ENCODE peak calls at places on chromosomes 12 and 14, in seven cellular contexts. Z is pancreas; O is CD8-positive, alpha-beta T cell; Q is A549; X is GM23248; D is ovary; V is CD4-positive, alpha-beta memory T cell. K is an unnamed sample.

GRCh38 chr14:34361504-34362011 is 100.5 kb downstream of the SPTSSA start:
- DNase-seq in Z (no peak), D (peak; percentile 11), V (no peak), X (peak; percentile 70), Q (no peak), O (no peak), K (no peak)

GRCh38 chr12:2163172-2163927 is 110.6 kb downstream of the CACNA1C start:
- DNase-seq in Z (peak; percentile 44), Q (no peak), X (peak; percentile 96), O (no peak), V (no peak), D (peak; percentile 91), K (no peak)

GRCh38 chr12:20309504-20310148 is 58.7 kb upstream of the PDE3A start:
- DNase-seq in Z (no peak), X (no peak), O (no peak), Q (no peak), D (no peak), V (no peak), K (no peak)

GRCh38 chr14:72904840-72905561 is 11.1 kb upstream of the DPF3 start:
- DNase-seq in X (peak; percentile 89), V (peak; percentile 65), O (peak; percentile 76), D (peak; percentile 66), Z (no peak), Q (peak; percentile 69), K (no peak)

GRCh38 chr12:81797100-81797499 is 38.0 kb upstream of the PPFIA2 start:
- DNase-seq in X (peak; percentile 41), V (no peak), D (no peak), Z (no peak), Q (peak; percentile 29), O (no peak), K (no peak)

GRCh38 chr14:105315211-105315721 is 718 bp downstream of the PACS2 start:
- DNase-seq in D (peak; percentile 21), X (peak; percentile 50), Q (peak; percentile 35), V (peak; percentile 78), Z (peak; percentile 83), O (peak; percentile 72), K (no peak)

GRCh38 chr14:90375934-90376333 is 20.9 kb upstream of the CALM1 start:
- DNase-seq in V (no peak), Z (no peak), X (no peak), D (no peak), O (no peak), Q (no peak), K (no peak)

GRCh38 chr14:53032161-53032803 is 81.4 kb upstream of the FERMT2 start:
- DNase-seq in Z (no peak), O (no peak), V (no peak), Q (peak; percentile 10), D (no peak), X (peak; percentile 92), K (no peak)

GRCh38 chr14:29370024-29370423 is 557.6 kb downstream of the PRKD1 start:
- DNase-seq in D (no peak), O (no peak), X (no peak), Z (no peak), Q (no peak), V (no peak), K (no peak)

GRCh38 chr12:70648831-70649230 is 11.6 kb upstream of the PTPRB start:
- DNase-seq in Q (no peak), O (no peak), V (no peak), X (peak; percentile 86), Z (no peak), D (no peak), K (no peak)

GRCh38 chr14:25431211-25432076 is 381.5 kb upstream of the STXBP6 start:
- DNase-seq in X (peak; percentile 14), Z (no peak), V (no peak), Q (peak; percentile 50), D (no peak), O (no peak), K (no peak)

GRCh38 chr12:52243774-52244614 is 11.0 kb downstream of the KRT7 start:
- DNase-seq in Q (peak; percentile 92), Z (peak; percentile 95), V (peak; percentile 62), D (peak; percentile 56), O (peak; percentile 60), X (peak; percentile 95), K (peak; percentile 37)

GRCh38 chr12:13376627-13377373 is 180.3 kb downstream of the EMP1 start:
- DNase-seq in Z (no peak), O (no peak), D (no peak), V (no peak), Q (peak; percentile 72), X (no peak), K (no peak)
- H3K4me1 ChIP-seq in Z (no peaks in the 10 kb centered on the region), O (no peaks in the 10 kb centered on the region), D (no peaks in the 10 kb centered on the region), V (no peaks in the 10 kb centered on the region), Q (peaks cover 24% of the 10 kb centered on the region), X (no peaks in the 10 kb centered on the region), K (no peaks in the 10 kb centered on the region)

GRCh38 chr14:100292301-100292775 is 13.9 kb downstream of the SLC25A29 start:
- DNase-seq in Q (no peak), X (no peak), D (no peak), Z (peak; percentile 79), V (no peak), O (no peak), K (no peak)
- H3K4me1 ChIP-seq in Q (no peaks in the 10 kb centered on the region), X (peaks cover 11% of the 10 kb centered on the region), D (peaks cover 9% of the 10 kb centered on the region), Z (peaks cover 5% of the 10 kb centered on the region), V (no peaks in the 10 kb centered on the region), O (no peaks in the 10 kb centered on the region), K (peaks cover 29% of the 10 kb centered on the region)

GRCh38 chr14:64734990-64735389 is 30.8 kb downstream of the PLEKHG3 start:
- DNase-seq in V (no peak), O (no peak), D (no peak), Q (no peak), Z (no peak), X (no peak), K (no peak)

GRCh38 chr14:64732066-64732465 is 27.8 kb downstream of the PLEKHG3 start:
- DNase-seq in D (no peak), X (no peak), Z (no peak), V (no peak), O (no peak), Q (no peak), K (no peak)

GRCh38 chr14:64732536-64733120 is 28.4 kb downstream of the PLEKHG3 start:
- DNase-seq in O (no peak), Q (no peak), X (no peak), Z (no peak), V (no peak), D (no peak), K (no peak)

GRCh38 chr14:64733321-64733720 is 29.1 kb downstream of the PLEKHG3 start:
- DNase-seq in X (no peak), V (no peak), D (no peak), O (no peak), Z (no peak), Q (no peak), K (no peak)

DNA sequence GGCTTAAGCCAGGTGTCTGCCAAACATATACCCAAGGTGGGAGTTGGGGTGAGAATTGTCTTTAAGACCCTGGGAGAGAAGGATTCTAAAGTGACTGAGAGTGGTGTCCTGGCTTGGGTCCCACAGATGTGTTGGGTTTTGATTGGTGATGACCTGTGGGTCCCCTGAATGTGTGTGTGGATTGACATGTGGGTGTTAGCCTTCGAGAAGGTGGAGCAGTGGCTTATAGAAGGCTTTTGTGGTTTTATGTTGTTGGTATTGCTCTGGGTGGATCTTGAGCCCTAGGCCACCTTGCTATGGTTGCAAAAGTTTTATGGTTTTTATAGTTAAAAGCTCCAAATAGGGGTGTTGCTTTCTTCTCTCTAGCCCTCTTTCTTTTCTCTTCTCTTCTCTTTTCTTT is 29.7 kb downstream of the PLEKHG3 start:
- DNase-seq in O (no peak), X (no peak), V (no peak), D (no peak), Z (no peak), Q (no peak), K (no peak)
- H3K4me1 ChIP-seq in O (no peaks in the 10 kb centered on the region), X (no peaks in the 10 kb centered on the region), V (peaks cover 76% of the 10 kb centered on the region), D (no peaks in the 10 kb centered on the region), Z (peaks cover 18% of the 10 kb centered on the region), Q (peaks cover 21% of the 10 kb centered on the region), K (peaks cover 19% of the 10 kb centered on the region)

DNA sequence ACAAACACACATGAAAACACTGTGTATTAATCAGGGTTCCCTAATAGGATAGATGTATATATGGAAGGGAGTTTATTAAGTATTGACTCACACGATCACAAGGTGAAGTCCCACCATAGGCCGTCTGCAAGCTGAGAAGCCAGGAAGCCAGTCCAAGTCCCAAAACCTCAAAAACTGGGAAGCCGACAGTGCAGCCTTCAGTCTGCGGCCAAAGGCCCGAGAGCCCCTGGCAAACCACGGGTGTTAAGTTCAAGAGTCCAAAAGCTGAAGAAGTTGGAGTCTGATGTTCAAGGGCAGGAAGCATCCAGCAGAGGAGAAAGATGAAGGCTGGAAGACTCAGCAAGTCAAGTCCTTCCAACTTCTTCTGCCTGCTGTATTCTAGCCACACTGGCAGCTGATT is 1085.0 kb upstream of the TMEM132C start:
- DNase-seq in V (no peak), D (no peak), Q (no peak), X (no peak), O (no peak), Z (no peak), K (no peak)
- H3K4me1 ChIP-seq in V (no peaks in the 10 kb centered on the region), D (no peaks in the 10 kb centered on the region), Q (no peaks in the 10 kb centered on the region), X (peaks cover 8% of the 10 kb centered on the region), O (no peaks in the 10 kb centered on the region), Z (no peaks in the 10 kb centered on the region), K (no peaks in the 10 kb centered on the region)

GRCh38 chr14:96801931-96802330 is 4.7 kb downstream of the VRK1 start:
- DNase-seq in Z (no peak), X (no peak), O (no peak), Q (no peak), D (no peak), V (no peak), K (no peak)

GRCh38 chr14:96805906-96806305 is 8.7 kb downstream of the VRK1 start:
- DNase-seq in D (no peak), Q (no peak), X (no peak), V (no peak), Z (no peak), O (no peak), K (no peak)

GRCh38 chr14:96804821-96805374 is 7.7 kb downstream of the VRK1 start:
- DNase-seq in X (no peak), V (no peak), O (no peak), Z (no peak), D (no peak), Q (no peak), K (no peak)

GRCh38 chr14:96803958-96804357 is 6.8 kb downstream of the VRK1 start:
- DNase-seq in D (no peak), X (no peak), V (no peak), Z (no peak), O (no peak), Q (no peak), K (no peak)

DNA sequence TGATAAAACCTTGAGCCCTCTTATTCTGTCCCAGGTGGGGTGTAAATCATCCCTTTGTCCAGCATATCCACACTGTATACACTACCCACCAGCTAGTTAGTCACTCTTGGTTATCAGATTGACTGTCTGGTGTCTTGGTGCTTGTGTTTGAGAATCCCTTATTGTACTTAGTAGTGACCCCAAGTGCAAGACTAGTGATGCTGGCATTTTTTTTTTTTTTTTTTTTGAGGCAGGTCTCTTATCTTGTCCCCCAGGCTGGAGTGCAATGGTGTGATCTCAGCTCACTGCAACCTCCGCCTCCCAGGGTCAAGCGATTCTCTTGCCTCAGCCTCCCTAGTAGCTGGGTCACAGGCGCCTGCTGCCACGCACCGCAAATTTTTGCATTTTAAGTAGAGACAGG is 5.8 kb downstream of the VRK1 start:
- DNase-seq in Z (no peak), X (no peak), O (no peak), V (no peak), Q (no peak), D (no peak), K (no peak)
- H3K4me1 ChIP-seq in Z (no peaks in the 10 kb centered on the region), X (peaks cover 7% of the 10 kb centered on the region), O (peaks cover 11% of the 10 kb centered on the region), V (peaks cover 26% of the 10 kb centered on the region), Q (peaks cover 18% of the 10 kb centered on the region), D (peaks cover 3% of the 10 kb centered on the region), K (peaks cover 9% of the 10 kb centered on the region)

GRCh38 chr12:57897296-57897974 is 43.9 kb upstream of the ATP23 start:
- DNase-seq in Q (no peak), X (no peak), D (no peak), Z (peak; percentile 43), V (peak; percentile 24), O (no peak), K (no peak)
- H3K4me1 ChIP-seq in Q (peaks cover 49% of the 10 kb centered on the region), X (peaks cover 59% of the 10 kb centered on the region), D (peaks cover 39% of the 10 kb centered on the region), Z (peaks cover 4% of the 10 kb centered on the region), V (peaks cover 70% of the 10 kb centered on the region), O (peaks cover 45% of the 10 kb centered on the region), K (peaks cover 64% of the 10 kb centered on the region)

K was measured in esophagus squamous epithelium.